ENCODE peak calls at places on chromosomes 12 and 14, in ten cellular contexts. One of them, this sample, is unnamed.

GRCh38 chr12:1791104-1791927 is 29.0 kb upstream of the LRTM2 start:
- DNase-seq in lung: peak; percentile 65
- DNase-seq in endothelial cell of umbilical vein: peak; percentile 74
- DNase-seq in thoracic aorta: no peak
- DNase-seq in MM.1S: peak; percentile 70
- DNase-seq in fibroblast of lung: peak; percentile 76
- DNase-seq in stomach: peak; percentile 77
- DNase-seq in lower lobe of right lung: peak; percentile 61
- DNase-seq in kidney epithelial cell: no peak
- DNase-seq in K562: peak; percentile 72
- DNase-seq in this sample: peak; percentile 69

GRCh38 chr14:93857500-93857899 is 69.2 kb upstream of the PRIMA1 start:
- DNase-seq in lung: no peak
- DNase-seq in endothelial cell of umbilical vein: no peak
- DNase-seq in thoracic aorta: no peak
- DNase-seq in MM.1S: no peak
- DNase-seq in fibroblast of lung: no peak
- DNase-seq in stomach: no peak
- DNase-seq in lower lobe of right lung: no peak
- DNase-seq in kidney epithelial cell: no peak
- DNase-seq in K562: no peak
- DNase-seq in this sample: no peak

GRCh38 chr12:13124661-13125505 is 21.4 kb upstream of the GSG1 start:
- DNase-seq in lung: no peak
- DNase-seq in endothelial cell of umbilical vein: peak; percentile 89
- DNase-seq in thoracic aorta: no peak
- DNase-seq in MM.1S: no peak
- DNase-seq in fibroblast of lung: peak; percentile 34
- DNase-seq in stomach: no peak
- DNase-seq in lower lobe of right lung: no peak
- DNase-seq in kidney epithelial cell: peak; percentile 38
- DNase-seq in K562: no peak
- DNase-seq in this sample: no peak

GRCh38 chr14:59301354-59301753 is 112.9 kb downstream of the DAAM1 start:
- DNase-seq in lung: no peak
- DNase-seq in endothelial cell of umbilical vein: peak; percentile 50
- DNase-seq in thoracic aorta: no peak
- DNase-seq in MM.1S: peak; percentile 73
- DNase-seq in fibroblast of lung: no peak
- DNase-seq in stomach: no peak
- DNase-seq in lower lobe of right lung: no peak
- DNase-seq in kidney epithelial cell: no peak
- DNase-seq in K562: no peak
- DNase-seq in this sample: no peak

GRCh38 chr14:63039800-63040380 is 5.4 kb downstream of the KCNH5 start:
- DNase-seq in lung: no peak
- DNase-seq in endothelial cell of umbilical vein: peak; percentile 66
- DNase-seq in thoracic aorta: no peak
- DNase-seq in MM.1S: peak; percentile 27
- DNase-seq in fibroblast of lung: peak; percentile 91
- DNase-seq in stomach: no peak
- DNase-seq in lower lobe of right lung: no peak
- DNase-seq in kidney epithelial cell: peak; percentile 43
- DNase-seq in K562: peak; percentile 3
- DNase-seq in this sample: no peak

GRCh38 chr12:47832263-47832933 is 12.7 kb upstream of the HDAC7 start:
- DNase-seq in lung: no peak
- DNase-seq in endothelial cell of umbilical vein: no peak
- DNase-seq in thoracic aorta: no peak
- DNase-seq in MM.1S: no peak
- DNase-seq in fibroblast of lung: no peak
- DNase-seq in stomach: no peak
- DNase-seq in lower lobe of right lung: no peak
- DNase-seq in kidney epithelial cell: no peak
- DNase-seq in K562: no peak
- DNase-seq in this sample: peak; percentile 82

GRCh38 chr12:5806376-5807089 is 138.5 kb downstream of the ANO2 start:
- DNase-seq in lung: no peak
- DNase-seq in endothelial cell of umbilical vein: no peak
- DNase-seq in thoracic aorta: no peak
- DNase-seq in MM.1S: no peak
- DNase-seq in fibroblast of lung: no peak
- DNase-seq in stomach: no peak
- DNase-seq in lower lobe of right lung: peak; percentile 52
- DNase-seq in kidney epithelial cell: peak; percentile 57
- DNase-seq in K562: no peak
- DNase-seq in this sample: no peak

GRCh38 chr14:29798078-29798477 is 129.6 kb downstream of the PRKD1 start:
- DNase-seq in lung: no peak
- DNase-seq in endothelial cell of umbilical vein: no peak
- DNase-seq in thoracic aorta: no peak
- DNase-seq in MM.1S: no peak
- DNase-seq in fibroblast of lung: no peak
- DNase-seq in stomach: no peak
- DNase-seq in lower lobe of right lung: no peak
- DNase-seq in kidney epithelial cell: no peak
- DNase-seq in K562: no peak
- DNase-seq in this sample: no peak

GRCh38 chr14:73753043-73753886 is 39.1 kb upstream of the PNMA1 start:
- DNase-seq in lung: no peak
- DNase-seq in endothelial cell of umbilical vein: peak; percentile 99
- DNase-seq in thoracic aorta: no peak
- DNase-seq in MM.1S: no peak
- DNase-seq in fibroblast of lung: no peak
- DNase-seq in stomach: peak; percentile 76
- DNase-seq in lower lobe of right lung: no peak
- DNase-seq in kidney epithelial cell: no peak
- DNase-seq in K562: peak; percentile 92
- DNase-seq in this sample: no peak

GRCh38 chr12:17076335-17076734 is 470.4 kb upstream of the LMO3 start:
- DNase-seq in lung: no peak
- DNase-seq in endothelial cell of umbilical vein: no peak
- DNase-seq in thoracic aorta: no peak
- DNase-seq in MM.1S: no peak
- DNase-seq in fibroblast of lung: no peak
- DNase-seq in stomach: no peak
- DNase-seq in lower lobe of right lung: no peak
- DNase-seq in kidney epithelial cell: no peak
- DNase-seq in K562: no peak
- DNase-seq in this sample: no peak

GRCh38 chr12:58981961-58982360 is 61.7 kb upstream of the LRIG3 start:
- DNase-seq in lung: no peak
- DNase-seq in endothelial cell of umbilical vein: no peak
- DNase-seq in thoracic aorta: no peak
- DNase-seq in MM.1S: no peak
- DNase-seq in fibroblast of lung: no peak
- DNase-seq in stomach: no peak
- DNase-seq in lower lobe of right lung: no peak
- DNase-seq in kidney epithelial cell: no peak
- DNase-seq in K562: no peak
- DNase-seq in this sample: no peak

GRCh38 chr14:49621114-49621881 is 699 bp downstream of the MGAT2 start:
- DNase-seq in lung: peak; percentile 70
- DNase-seq in endothelial cell of umbilical vein: peak; percentile 6
- DNase-seq in thoracic aorta: peak; percentile 25
- DNase-seq in MM.1S: peak; percentile 41
- DNase-seq in fibroblast of lung: peak; percentile 59
- DNase-seq in stomach: peak; percentile 63
- DNase-seq in lower lobe of right lung: peak; percentile 90
- DNase-seq in kidney epithelial cell: no peak
- DNase-seq in K562: peak; percentile 69
- DNase-seq in this sample: peak; percentile 61

GRCh38 chr12:46124132-46124847 is 133.9 kb upstream of the SCAF11 start:
- DNase-seq in lung: no peak
- DNase-seq in endothelial cell of umbilical vein: no peak
- DNase-seq in thoracic aorta: no peak
- DNase-seq in MM.1S: no peak
- DNase-seq in fibroblast of lung: peak; percentile 12
- DNase-seq in stomach: no peak
- DNase-seq in lower lobe of right lung: no peak
- DNase-seq in kidney epithelial cell: peak; percentile 14
- DNase-seq in K562: no peak
- DNase-seq in this sample: no peak

GRCh38 chr12:46126050-46126727 is 135.8 kb upstream of the SCAF11 start:
- DNase-seq in lung: no peak
- DNase-seq in endothelial cell of umbilical vein: no peak
- DNase-seq in thoracic aorta: no peak
- DNase-seq in MM.1S: no peak
- DNase-seq in fibroblast of lung: no peak
- DNase-seq in stomach: no peak
- DNase-seq in lower lobe of right lung: no peak
- DNase-seq in kidney epithelial cell: no peak
- DNase-seq in K562: no peak
- DNase-seq in this sample: no peak

GRCh38 chr12:46124848-46125619 is 134.7 kb upstream of the SCAF11 start:
- DNase-seq in lung: peak; percentile 42
- DNase-seq in endothelial cell of umbilical vein: peak; percentile 75
- DNase-seq in thoracic aorta: peak; percentile 6
- DNase-seq in MM.1S: peak; percentile 79
- DNase-seq in fibroblast of lung: peak; percentile 90
- DNase-seq in stomach: peak; percentile 41
- DNase-seq in lower lobe of right lung: no peak
- DNase-seq in kidney epithelial cell: peak; percentile 45
- DNase-seq in K562: peak; percentile 78
- DNase-seq in this sample: peak; percentile 42
- TF ChIP-seq CTCF in lung: peak; percentile 69
- TF ChIP-seq CTCF in endothelial cell of umbilical vein: peak; percentile 53
- TF ChIP-seq CTCF in thoracic aorta: peak; percentile 49
- TF ChIP-seq CTCF in MM.1S: peak; percentile 65
- TF ChIP-seq CTCF in fibroblast of lung: peak; percentile 74
- TF ChIP-seq CTCF in stomach: no peak
- TF ChIP-seq CTCF in lower lobe of right lung: peak; percentile 53
- TF ChIP-seq CTCF in kidney epithelial cell: peak; percentile 71
- TF ChIP-seq CTCF in K562: peak; percentile 65
- TF ChIP-seq CTCF in this sample: peak; percentile 71

DNA sequence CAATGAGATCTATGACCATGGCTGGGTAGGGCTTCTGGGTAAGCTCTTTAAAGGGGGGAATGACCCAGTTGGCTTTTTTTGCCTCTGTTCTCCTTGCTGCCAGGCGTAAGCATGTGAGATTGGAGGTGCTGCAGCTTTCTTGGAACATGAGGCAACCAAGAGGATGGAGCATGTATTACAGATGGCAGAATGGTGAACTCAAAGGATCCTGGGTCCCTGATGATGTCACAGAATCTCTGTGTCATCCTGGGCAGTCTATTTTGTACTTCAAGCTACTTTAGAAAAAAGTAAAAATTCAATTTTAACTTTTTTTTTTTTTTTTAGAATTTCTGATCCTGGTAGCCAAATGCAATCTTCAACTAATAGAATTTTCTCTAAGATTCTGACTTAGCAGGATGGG is 8.0 kb downstream of the KRT82 start:
- DNase-seq in lung: no peak
- DNase-seq in endothelial cell of umbilical vein: no peak
- DNase-seq in thoracic aorta: no peak
- DNase-seq in MM.1S: no peak
- DNase-seq in fibroblast of lung: no peak
- DNase-seq in stomach: no peak
- DNase-seq in lower lobe of right lung: no peak
- DNase-seq in kidney epithelial cell: no peak
- DNase-seq in K562: no peak
- DNase-seq in this sample: no peak
- TF ChIP-seq CTCF in lung: no peak
- TF ChIP-seq CTCF in endothelial cell of umbilical vein: no peak
- TF ChIP-seq CTCF in thoracic aorta: no peak
- TF ChIP-seq CTCF in MM.1S: no peak
- TF ChIP-seq CTCF in fibroblast of lung: no peak
- TF ChIP-seq CTCF in stomach: no peak
- TF ChIP-seq CTCF in lower lobe of right lung: no peak
- TF ChIP-seq CTCF in kidney epithelial cell: no peak
- TF ChIP-seq CTCF in K562: no peak
- TF ChIP-seq CTCF in this sample: no peak

DNA sequence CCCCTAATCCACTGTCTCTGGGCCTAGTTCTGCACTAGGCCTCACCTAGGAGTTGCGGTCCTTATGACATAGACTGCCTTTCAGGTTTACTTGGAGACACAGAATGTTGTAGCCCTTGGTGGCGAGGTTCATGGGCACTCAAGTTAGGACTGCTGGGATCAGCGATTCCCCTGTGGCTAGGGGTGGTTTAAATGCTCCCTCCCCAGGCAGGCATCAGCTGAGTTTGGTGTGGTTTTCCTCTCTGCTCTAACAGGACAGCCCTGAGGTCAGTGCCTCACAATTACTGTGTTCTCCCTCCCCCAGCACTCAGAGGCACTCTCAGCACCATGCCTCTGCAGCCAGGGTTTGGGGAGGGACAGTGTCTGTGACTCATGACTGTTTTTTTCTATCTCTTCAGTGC is 22.2 kb upstream of the RDH16 start:
- DNase-seq in lung: no peak
- DNase-seq in endothelial cell of umbilical vein: no peak
- DNase-seq in thoracic aorta: no peak
- DNase-seq in MM.1S: peak; percentile 51
- DNase-seq in fibroblast of lung: no peak
- DNase-seq in stomach: no peak
- DNase-seq in lower lobe of right lung: no peak
- DNase-seq in kidney epithelial cell: no peak
- DNase-seq in K562: peak; percentile 22
- DNase-seq in this sample: no peak
- TF ChIP-seq CTCF in lung: no peak
- TF ChIP-seq CTCF in endothelial cell of umbilical vein: no peak
- TF ChIP-seq CTCF in thoracic aorta: no peak
- TF ChIP-seq CTCF in MM.1S: no peak
- TF ChIP-seq CTCF in fibroblast of lung: no peak
- TF ChIP-seq CTCF in stomach: no peak
- TF ChIP-seq CTCF in lower lobe of right lung: no peak
- TF ChIP-seq CTCF in kidney epithelial cell: no peak
- TF ChIP-seq CTCF in K562: no peak
- TF ChIP-seq CTCF in this sample: no peak

DNA sequence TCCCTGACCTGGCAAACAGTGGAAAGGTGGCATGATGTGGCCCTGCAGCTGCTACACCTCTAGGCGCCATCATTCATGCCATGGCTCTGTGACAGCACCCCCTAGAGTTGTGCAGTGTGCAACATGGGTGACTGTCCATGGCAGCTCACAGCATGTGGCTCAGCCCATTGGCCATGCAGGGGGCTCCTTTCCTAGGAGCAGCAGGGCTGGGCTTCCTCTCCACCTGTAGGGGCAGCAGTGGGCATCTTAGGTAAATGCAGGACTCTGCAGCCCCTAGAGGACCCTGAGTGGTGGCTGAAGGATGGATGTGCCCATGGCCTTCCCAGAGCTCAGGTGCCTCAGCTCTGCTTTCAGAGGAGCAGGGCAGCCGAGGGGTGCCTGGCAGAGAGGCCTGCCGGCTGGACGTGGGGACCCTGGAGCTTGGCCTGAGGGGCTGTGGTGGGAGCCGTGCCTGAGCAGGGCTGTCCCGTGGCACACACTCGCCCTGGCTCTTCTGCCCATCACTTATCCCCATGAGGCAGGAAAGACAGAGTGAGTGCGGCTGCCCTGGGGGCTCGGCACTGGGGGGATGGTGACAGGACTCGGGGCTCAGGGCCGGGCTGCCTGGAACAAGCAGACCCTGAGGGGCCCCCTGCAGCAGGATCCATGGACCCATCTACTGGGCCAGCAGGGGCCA is 7.4 kb downstream of the ADSS1 start:
- DNase-seq in lung: no peak
- DNase-seq in endothelial cell of umbilical vein: no peak
- DNase-seq in thoracic aorta: no peak
- DNase-seq in MM.1S: no peak
- DNase-seq in fibroblast of lung: no peak
- DNase-seq in stomach: no peak
- DNase-seq in lower lobe of right lung: no peak
- DNase-seq in kidney epithelial cell: no peak
- DNase-seq in K562: peak; percentile 54
- DNase-seq in this sample: no peak
- TF ChIP-seq CTCF in lung: no peak
- TF ChIP-seq CTCF in endothelial cell of umbilical vein: peak; percentile 41
- TF ChIP-seq CTCF in thoracic aorta: no peak
- TF ChIP-seq CTCF in MM.1S: peak; percentile 22
- TF ChIP-seq CTCF in fibroblast of lung: peak; percentile 25
- TF ChIP-seq CTCF in stomach: no peak
- TF ChIP-seq CTCF in lower lobe of right lung: peak; percentile 22
- TF ChIP-seq CTCF in kidney epithelial cell: peak; percentile 57
- TF ChIP-seq CTCF in K562: peak; percentile 66
- TF ChIP-seq CTCF in this sample: no peak

This sample was measured in GM13976.